ENCODE peak calls at places on chromosome X, in seven cellular contexts. Q is tibial nerve, M is upper lobe of left lung, S is dorsolateral prefrontal cortex, F is pancreas, W is brain microvascular endothelial cell, A is tibial artery. J is an unnamed sample.

GRCh38 chrX:139831689-139832456 is 101.0 kb downstream of the ATP11C start:
- DNase-seq in Q (no peak), M (no peak), S (no peak), F (no peak), W (peak), A (peak), J (no peak)

GRCh38 chrX:154125356-154126040 is 18.5 kb upstream of the OPN1LW start:
- DNase-seq in Q (no peak), M (no peak), S (no peak), F (no peak), W (no peak), A (no peak), J (no peak)

GRCh38 chrX:17484592-17484991 is 109.6 kb downstream of the NHS start:
- DNase-seq in Q (no peak), M (no peak), S (no peak), F (no peak), W (no peak), A (no peak), J (no peak)

GRCh38 chrX:96372313-96373046 is 312.2 kb upstream of the DIAPH2 start:
- DNase-seq in Q (no peak), M (no peak), S (no peak), F (peak), W (peak), A (no peak), J (no peak)

GRCh38 chrX:41561045-41561444 is 113.9 kb downstream of the NYX start:
- DNase-seq in Q (no peak), M (peak), S (no peak), F (no peak), W (peak), A (peak), J (no peak)

GRCh38 chrX:14027031-14027430 is 2.7 kb downstream of the GEMIN8 start:
- DNase-seq in Q (no peak), M (no peak), S (peak), F (no peak), W (no peak), A (no peak), J (peak)

GRCh38 chrX:46838482-46838857 is 1.6 kb downstream of the RP2 start:
- DNase-seq in Q (no peak), M (no peak), S (no peak), F (no peak), W (no peak), A (no peak), J (no peak)

GRCh38 chrX:24479924-24480722 is 15.0 kb downstream of the PDK3 start:
- DNase-seq in Q (no peak), M (peak), S (no peak), F (no peak), W (no peak), A (peak), J (peak)

GRCh38 chrX:141759238-141759637 is 60.7 kb upstream of the SPANXD start:
- DNase-seq in Q (no peak), M (no peak), S (no peak), F (no peak), W (no peak), A (no peak), J (no peak)

GRCh38 chrX:150361777-150362351 is 1.3 kb upstream of the MAMLD1 start:
- DNase-seq in Q (no peak), M (no peak), S (peak), F (peak), W (no peak), A (no peak), J (no peak)

GRCh38 chrX:56279869-56280268 is 47.7 kb downstream of the KLF8 start:
- DNase-seq in Q (no peak), M (no peak), S (no peak), F (no peak), W (no peak), A (no peak), J (no peak)

GRCh38 chrX:129777218-129777768 is 2.5 kb upstream of the SASH3 start:
- DNase-seq in Q (no peak), M (peak), S (no peak), F (no peak), W (no peak), A (peak), J (peak)

GRCh38 chrX:117713411-117713810 is 403.2 kb downstream of the KLHL13 start:
- DNase-seq in Q (no peak), M (no peak), S (no peak), F (no peak), W (no peak), A (no peak), J (no peak)

GRCh38 chrX:136162827-136163427 is 15.6 kb downstream of the FHL1 start:
- DNase-seq in Q (no peak), M (no peak), S (peak), F (no peak), W (peak), A (no peak), J (no peak)
- H3K27ac ChIP-seq in Q (peak), M (peak), S (no peak), F (no peak), W (peak), A (peak), J (no peak)

GRCh38 chrX:54807524-54808108 is at the start of gene MAGED2:
- DNase-seq in Q (peak), M (no peak), S (no peak), F (peak), W (no peak), A (peak), J (peak)
- H3K27ac ChIP-seq in Q (peak), M (peak), S (peak), F (peak), W (peak), A (peak), J (peak)

GRCh38 chrX:103628386-103629290 is at the start of gene TCEAL1:
- DNase-seq in Q (peak), M (peak), S (peak), F (peak), W (peak), A (peak), J (peak)

GRCh38 chrX:103626855-103627254 is 1.9 kb upstream of the TCEAL1 start:
- DNase-seq in Q (no peak), M (no peak), S (no peak), F (no peak), W (no peak), A (no peak), J (no peak)

GRCh38 chrX:103629295-103630170 is 758 bp downstream of the TCEAL1 start:
- DNase-seq in Q (peak), M (peak), S (peak), F (peak), W (peak), A (peak), J (peak)

DNA sequence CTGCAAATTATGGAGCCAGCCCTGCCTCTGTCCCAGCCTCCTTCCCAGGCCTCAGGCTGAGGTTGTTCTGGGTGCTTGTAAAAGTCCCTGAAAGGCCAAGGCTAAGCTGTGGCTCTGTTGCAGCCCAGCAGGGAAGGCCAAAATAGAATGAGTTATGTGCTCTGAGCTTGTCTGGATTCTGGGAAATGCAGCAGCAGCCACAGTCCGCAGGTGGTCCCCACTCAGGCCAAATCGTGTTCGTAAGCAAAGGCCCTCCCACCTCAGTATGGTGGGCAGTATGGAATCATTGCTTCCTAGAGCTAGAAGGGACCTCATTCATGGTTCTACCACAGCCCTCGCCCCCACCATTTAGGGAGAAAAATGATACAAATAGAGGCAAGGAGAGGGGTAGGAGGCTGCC is 4.7 kb upstream of the TCEAL1 start:
- DNase-seq in Q (no peak), M (no peak), S (no peak), F (no peak), W (no peak), A (no peak), J (no peak)
- H3K27ac ChIP-seq in Q (peak), M (peak), S (no peak), F (no peak), W (no peak), A (peak), J (no peak)

GRCh38 chrX:136183917-136184316 is 36.6 kb downstream of the FHL1 start:
- DNase-seq in Q (no peak), M (no peak), S (no peak), F (no peak), W (no peak), A (no peak), J (no peak)

GRCh38 chrX:136183175-136183574 is 35.8 kb downstream of the FHL1 start:
- DNase-seq in Q (no peak), M (no peak), S (no peak), F (no peak), W (no peak), A (no peak), J (no peak)

GRCh38 chrX:136186023-136186413 is 38.7 kb downstream of the FHL1 start:
- DNase-seq in Q (no peak), M (no peak), S (no peak), F (no peak), W (no peak), A (no peak), J (no peak)

GRCh38 chrX:136182394-136182793 is 35.1 kb downstream of the FHL1 start:
- DNase-seq in Q (no peak), M (no peak), S (no peak), F (no peak), W (no peak), A (no peak), J (no peak)

DNA sequence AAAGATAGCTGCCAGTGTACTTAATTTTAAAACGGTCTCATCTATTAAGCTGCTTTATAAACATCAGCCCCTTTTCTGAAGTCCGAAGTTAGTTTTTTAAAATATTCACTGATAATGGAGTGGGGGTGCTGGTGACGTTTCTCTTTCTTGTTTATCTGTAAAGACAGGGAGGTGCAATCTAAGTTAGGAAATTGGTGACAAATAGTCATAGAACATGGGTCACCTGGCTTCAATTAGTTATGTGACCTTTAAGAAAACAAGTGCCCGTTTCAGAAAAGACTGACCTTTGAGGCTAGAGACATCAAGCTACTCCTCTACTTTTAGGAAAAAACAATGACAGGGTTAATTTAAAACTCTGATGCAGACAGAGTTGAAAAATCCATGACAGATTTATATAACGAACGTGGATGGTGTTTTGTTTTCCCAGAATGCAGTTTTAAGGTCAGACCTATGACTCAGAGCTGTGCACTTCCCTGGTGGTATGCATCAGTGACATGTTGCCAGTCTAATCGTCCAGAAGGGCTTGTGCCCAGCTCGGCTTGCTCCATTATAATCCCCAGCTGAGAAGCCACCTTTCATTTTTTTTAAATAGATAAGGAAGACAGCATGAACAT is 38.2 kb downstream of the FHL1 start:
- DNase-seq in Q (no peak), M (no peak), S (no peak), F (no peak), W (no peak), A (no peak), J (no peak)
- H3K27ac ChIP-seq in Q (no peak), M (peak), S (no peak), F (no peak), W (peak), A (peak), J (no peak)

GRCh38 chrX:39896951-39897740 is 200.6 kb downstream of the BCOR start:
- DNase-seq in Q (no peak), M (peak), S (no peak), F (peak), W (peak), A (peak), J (no peak)
- H3K27ac ChIP-seq in Q (no peak), M (peak), S (no peak), F (no peak), W (no peak), A (peak), J (no peak)

GRCh38 chrX:152899111-152899873 is 1.4 kb downstream of the ZNF185 start:
- DNase-seq in Q (no peak), M (no peak), S (no peak), F (no peak), W (no peak), A (no peak), J (no peak)

GRCh38 chrX:152897216-152898144 is at the start of gene ZNF185:
- DNase-seq in Q (no peak), M (peak), S (no peak), F (peak), W (no peak), A (no peak), J (no peak)

GRCh38 chrX:152896450-152896849 is 1.4 kb upstream of the ZNF185 start:
- DNase-seq in Q (no peak), M (no peak), S (no peak), F (no peak), W (peak), A (no peak), J (no peak)

GRCh38 chrX:152899874-152900719 is 2.2 kb downstream of the ZNF185 start:
- DNase-seq in Q (no peak), M (no peak), S (no peak), F (no peak), W (no peak), A (no peak), J (no peak)

DNA sequence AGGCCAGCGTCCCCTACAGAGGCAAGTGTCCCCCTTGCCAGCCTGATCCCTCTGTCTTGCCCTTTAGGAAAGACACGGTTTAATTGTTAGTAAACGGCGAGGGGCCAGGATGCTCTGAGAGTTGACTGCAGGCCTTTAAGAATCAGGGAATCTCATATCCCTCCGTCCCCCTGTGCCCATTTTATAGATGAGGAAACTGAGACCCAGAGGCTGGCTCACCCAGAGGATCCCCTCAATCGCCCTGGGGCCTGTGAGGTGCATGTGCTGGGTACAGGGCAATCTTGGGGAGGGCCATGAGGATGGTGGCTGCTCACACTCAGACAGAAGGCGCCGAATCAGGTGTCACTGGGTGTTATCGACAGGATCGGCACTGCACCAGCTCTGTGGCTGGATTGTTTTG is 575 bp downstream of the ZNF185 start:
- DNase-seq in Q (no peak), M (no peak), S (no peak), F (no peak), W (no peak), A (no peak), J (no peak)
- H3K27ac ChIP-seq in Q (no peak), M (no peak), S (no peak), F (no peak), W (no peak), A (no peak), J (no peak)

GRCh38 chrX:50068893-50069292 is 131.9 kb downstream of the AKAP4 start:
- DNase-seq in Q (no peak), M (no peak), S (no peak), F (no peak), W (no peak), A (no peak), J (no peak)

GRCh38 chrX:50067435-50068292 is 133.1 kb downstream of the AKAP4 start:
- DNase-seq in Q (no peak), M (peak), S (peak), F (peak), W (peak), A (no peak), J (no peak)

GRCh38 chrX:50066318-50066937 is 134.4 kb downstream of the AKAP4 start:
- DNase-seq in Q (no peak), M (no peak), S (no peak), F (no peak), W (no peak), A (no peak), J (no peak)

GRCh38 chrX:50071507-50071906 is 129.3 kb downstream of the AKAP4 start:
- DNase-seq in Q (no peak), M (no peak), S (no peak), F (no peak), W (no peak), A (no peak), J (no peak)

DNA sequence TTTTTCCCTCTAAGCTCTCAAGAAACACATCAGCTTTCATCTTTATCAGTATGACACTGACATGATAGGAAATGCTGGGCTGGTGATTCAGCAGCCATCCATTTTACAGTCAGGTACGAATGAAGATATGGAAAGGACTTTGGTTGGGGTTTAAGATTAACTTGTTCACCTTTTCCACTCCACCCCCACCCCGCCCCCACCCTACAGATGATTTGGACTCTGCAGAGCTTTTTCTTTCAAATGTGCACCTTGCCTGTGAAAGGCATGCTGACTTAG is 132.6 kb downstream of the AKAP4 start:
- DNase-seq in Q (no peak), M (no peak), S (no peak), F (no peak), W (peak), A (no peak), J (no peak)
- H3K27ac ChIP-seq in Q (no peak), M (no peak), S (no peak), F (no peak), W (no peak), A (no peak), J (no peak)

GRCh38 chrX:21373637-21374162 is 518 bp upstream of the CNKSR2 start:
- DNase-seq in Q (no peak), M (no peak), S (peak), F (peak), W (no peak), A (no peak), J (no peak)
- H3K27ac ChIP-seq in Q (peak), M (peak), S (no peak), F (no peak), W (no peak), A (peak), J (no peak)